ENCODE peak calls at places on chromosomes 13 and 19, in nine cellular contexts. I is cardiac muscle cell, Y is heart right ventricle, M is neural progenitor cell, D is mesenchymal stem cell, B is heart left ventricle, Q is fibroblast of lung, L is vagina, Z is AG04450. W is an unnamed sample.

GRCh38 chr19:45144431-45145269 is 16.1 kb downstream of the NKPD1 start:
- DNase-seq in M (no peak), I (no peak), Y (no peak), L (no peak), D (no peak), Q (no peak), Z (no peak), B (no peak), W (no peak)

GRCh38 chr13:114109646-114110045 is 22.8 kb downstream of the RASA3 start:
- DNase-seq in Z (no peak), D (no peak), I (no peak), Q (no peak), M (peak; percentile 39), B (no peak), L (no peak), Y (no peak), W (no peak)

GRCh38 chr13:66809496-66809895 is 420.6 kb downstream of the PCDH9 start:
- DNase-seq in I (no peak), Q (peak; percentile 10), B (no peak), L (no peak), Y (no peak), D (peak; percentile 17), Z (no peak), M (no peak), W (no peak)

GRCh38 chr13:99053636-99054233 is 75.9 kb upstream of the DOCK9 start:
- DNase-seq in B (no peak), I (no peak), Q (no peak), Z (no peak), L (no peak), M (peak; percentile 23), D (no peak), Y (no peak), W (no peak)

GRCh38 chr13:26985285-26985878 is 186.2 kb downstream of the USP12 start:
- DNase-seq in Q (peak; percentile 64), Z (peak; percentile 54), B (peak; percentile 66), I (peak; percentile 79), Y (no peak), D (peak; percentile 82), L (no peak), M (peak; percentile 87), W (peak; percentile 51)

GRCh38 chr13:26340812-26341211 is 86.9 kb downstream of the CDK8 start:
- DNase-seq in D (no peak), Q (peak; percentile 52), I (no peak), Z (no peak), B (no peak), M (no peak), L (no peak), Y (no peak), W (no peak)

GRCh38 chr13:34257980-34258379 is 440.0 kb downstream of the RFC3 start:
- DNase-seq in Q (no peak), D (no peak), B (no peak), Y (no peak), M (no peak), Z (no peak), I (no peak), L (no peak), W (no peak)

GRCh38 chr13:97068146-97068545 is 73.9 kb upstream of the OXGR1 start:
- DNase-seq in D (peak; percentile 54), I (no peak), Y (no peak), Q (no peak), B (no peak), M (no peak), Z (no peak), L (no peak), W (no peak)

GRCh38 chr13:107680115-107680514 is 535.2 kb downstream of the LIG4 start:
- DNase-seq in L (no peak), Z (no peak), D (no peak), I (no peak), Q (no peak), M (no peak), B (no peak), Y (no peak), W (no peak)

GRCh38 chr13:27573265-27573664 is 47.1 kb downstream of the LNX2 start:
- DNase-seq in L (no peak), D (peak; percentile 79), I (no peak), Y (no peak), M (no peak), B (no peak), Z (peak; percentile 15), Q (peak; percentile 47), W (peak; percentile 21)

GRCh38 chr19:40762754-40763153 is 11.8 kb downstream of the SNRPA start:
- DNase-seq in B (no peak), L (no peak), M (no peak), Z (no peak), D (no peak), Q (peak; percentile 53), Y (no peak), I (no peak), W (no peak)

GRCh38 chr19:2970201-2970838 is 7.0 kb upstream of the TLE6 start:
- DNase-seq in B (no peak), D (peak; percentile 53), L (no peak), I (no peak), Z (no peak), Y (no peak), Q (peak; percentile 8), M (no peak), W (no peak)

GRCh38 chr19:12052571-12053169 is at the start of gene ZNF878:
- DNase-seq in Q (peak; percentile 86), M (peak; percentile 99), L (no peak), I (peak; percentile 99), Y (peak; percentile 89), D (peak; percentile 91), B (peak; percentile 95), Z (peak; percentile 67), W (no peak)

GRCh38 chr19:40284501-40285352 is at the start of gene AKT2:
- DNase-seq in B (peak; percentile 78), D (peak; percentile 66), L (no peak), Q (peak; percentile 62), I (peak; percentile 88), Z (peak; percentile 8), M (peak; percentile 94), Y (peak; percentile 71), W (no peak)

GRCh38 chr19:1757468-1758230 is 4.3 kb downstream of the ONECUT3 start:
- DNase-seq in Y (no peak), Z (no peak), L (no peak), B (no peak), D (no peak), I (no peak), Q (no peak), M (peak; percentile 63), W (no peak)
- H3K27me3 ChIP-seq in Y (peaks cover 89% of the 10 kb centered on the region), Z (peaks cover 78% of the 10 kb centered on the region), L (peaks cover 19% of the 10 kb centered on the region), B (peaks cover 71% of the 10 kb centered on the region), D (peaks cover 84% of the 10 kb centered on the region), I (peaks cover 98% of the 10 kb centered on the region), Q (peaks cover 64% of the 10 kb centered on the region), M (peaks cover 100% of the 10 kb centered on the region), W (peaks cover 3% of the 10 kb centered on the region)

GRCh38 chr19:51014242-51014641 is 5.3 kb downstream of the KLK10 start:
- DNase-seq in L (no peak), Q (no peak), Y (no peak), D (no peak), B (no peak), M (no peak), I (no peak), Z (no peak), W (no peak)

GRCh38 chr19:51019544-51019925 is at the start of gene KLK10:
- DNase-seq in Y (no peak), M (no peak), Z (no peak), B (no peak), I (no peak), Q (no peak), L (no peak), D (no peak), W (no peak)

GRCh38 chr19:51015691-51016267 is 3.7 kb downstream of the KLK10 start:
- DNase-seq in Z (no peak), B (no peak), Q (no peak), L (no peak), D (no peak), M (no peak), Y (no peak), I (no peak), W (no peak)

GRCh38 chr19:51018745-51019543 is 565 bp downstream of the KLK10 start:
- DNase-seq in M (no peak), B (no peak), I (peak; percentile 44), L (no peak), Z (no peak), Q (no peak), D (no peak), Y (peak; percentile 39), W (peak; percentile 87)

GRCh38 chr19:51016798-51017683 is 2.5 kb downstream of the KLK10 start:
- DNase-seq in Z (no peak), I (peak; percentile 74), D (peak; percentile 11), B (peak; percentile 55), M (peak; percentile 80), Y (peak; percentile 68), L (no peak), Q (no peak), W (peak; percentile 97)
- H3K4me3 ChIP-seq in Z (no peak overlapping the region), I (peak overlapping the region; percentile 35), D (no peak overlapping the region), B (peak overlapping the region; percentile 8), M (peak overlapping the region; percentile 64), Y (no peak overlapping the region), L (peak overlapping the region; percentile 46), Q (no peak overlapping the region), W (peak overlapping the region; percentile 79)

GRCh38 chr19:50314724-50315700 is 14.2 kb downstream of the KCNC3 start:
- DNase-seq in Z (no peak), L (no peak), D (no peak), B (no peak), I (peak; percentile 28), Q (no peak), Y (no peak), M (peak; percentile 62), W (no peak)
- H3K27me3 ChIP-seq in Z (peaks cover 39% of the 10 kb centered on the region), L (peaks cover 25% of the 10 kb centered on the region), D (peaks cover 61% of the 10 kb centered on the region), B (peaks cover 20% of the 10 kb centered on the region), I (no peaks in the 10 kb centered on the region), Q (peaks cover 5% of the 10 kb centered on the region), Y (peaks cover 74% of the 10 kb centered on the region), M (peaks cover 56% of the 10 kb centered on the region), W (peaks cover 9% of the 10 kb centered on the region)

GRCh38 chr13:45931211-45931610 is 79.7 kb upstream of the SIAH3 start:
- DNase-seq in Q (no peak), I (no peak), Y (no peak), L (no peak), Z (no peak), D (no peak), B (no peak), M (no peak), W (no peak)

GRCh38 chr13:45928196-45928595 is 76.6 kb upstream of the SIAH3 start:
- DNase-seq in B (no peak), Q (no peak), D (no peak), Z (no peak), Y (no peak), M (no peak), L (no peak), I (no peak), W (no peak)

GRCh38 chr13:45925151-45925550 is 73.6 kb upstream of the SIAH3 start:
- DNase-seq in L (no peak), M (no peak), B (no peak), I (no peak), D (no peak), Z (no peak), Q (no peak), Y (no peak), W (peak; percentile 37)

GRCh38 chr13:45932172-45932571 is 80.6 kb upstream of the SIAH3 start:
- DNase-seq in Y (no peak), B (no peak), Q (no peak), M (no peak), D (no peak), L (no peak), I (no peak), Z (no peak), W (no peak)

DNA sequence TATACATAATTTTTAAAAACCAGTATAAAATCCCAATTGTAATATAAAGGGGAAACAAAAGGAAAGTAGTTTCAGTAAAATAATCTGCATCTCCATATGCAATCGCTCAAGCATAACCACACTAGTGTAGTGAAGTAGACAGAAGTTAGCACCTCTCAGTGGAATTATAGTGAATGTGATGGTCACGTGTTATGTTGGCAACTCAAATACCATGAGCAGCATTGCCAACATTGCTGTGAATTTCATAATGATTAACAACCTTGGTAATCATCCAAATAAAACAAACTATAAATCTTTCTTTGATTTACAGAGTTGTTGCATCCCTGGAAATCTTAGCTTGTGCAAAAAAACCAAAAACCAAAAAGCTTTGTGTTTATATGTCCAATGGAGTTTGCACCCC is 77.3 kb upstream of the SIAH3 start:
- DNase-seq in B (no peak), D (no peak), Y (no peak), I (no peak), M (no peak), Q (peak; percentile 16), L (no peak), Z (no peak), W (no peak)
- H3K4me3 ChIP-seq in B (no peak overlapping the region), D (no peak overlapping the region), Y (no peak overlapping the region), I (no peak overlapping the region), M (no peak overlapping the region), Q (no peak overlapping the region), L (no peak overlapping the region), Z (no peak overlapping the region), W (no peak overlapping the region)